ENCODE peak calls at places on chromosome 16, in five cellular contexts. R is HCT116, W is IMR-90, X is ascending aorta, O is heart right ventricle. E is an unnamed sample.

GRCh38 chr16:84196727-84197486 is 6.0 kb downstream of the ADAD2 start:
- DNase-seq in W (no peak), R (no peak), X (no peak), O (no peak), E (no peak)

GRCh38 chr16:1389762-1390161 is 24.7 kb downstream of the UNKL start:
- DNase-seq in X (no peak), O (no peak), R (no peak), W (no peak), E (no peak)

GRCh38 chr16:78962457-78962929 is 638.0 kb downstream of the MAF start:
- DNase-seq in O (no peak), R (no peak), W (no peak), X (no peak), E (no peak)

GRCh38 chr16:50152386-50152806 is 710 bp upstream of the TENT4B start:
- DNase-seq in X (no peak), W (no peak), O (no peak), R (no peak), E (no peak)

GRCh38 chr16:10576390-10577304 is 3.8 kb downstream of the EMP2 start:
- DNase-seq in X (no peak), O (no peak), R (no peak), W (peak; percentile 30), E (no peak)

GRCh38 chr16:76583466-76583865 is 306.3 kb downstream of the CNTNAP4 start:
- DNase-seq in W (no peak), R (no peak), X (no peak), O (peak; percentile 12), E (no peak)

GRCh38 chr16:67184453-67185002 is 765 bp upstream of the MATCAP1 start:
- DNase-seq in X (no peak), R (no peak), O (peak; percentile 40), W (no peak), E (no peak)

GRCh38 chr16:49834496-49835009 is 21.4 kb downstream of the ZNF423 start:
- DNase-seq in X (peak; percentile 54), R (no peak), O (peak; percentile 80), W (no peak), E (no peak)

GRCh38 chr16:30839523-30840227 is 52.7 kb upstream of the ZNF629 start:
- DNase-seq in O (no peak), X (no peak), R (no peak), W (no peak), E (no peak)

GRCh38 chr16:1809281-1809801 is 15.8 kb upstream of the IGFALS start:
- DNase-seq in O (no peak), W (no peak), X (no peak), R (no peak), E (no peak)

GRCh38 chr16:71846443-71846842 is 667 bp downstream of the ATXN1L start:
- DNase-seq in R (no peak), W (no peak), X (no peak), O (no peak), E (no peak)

GRCh38 chr16:69906838-69907301 is 44.3 kb upstream of the CLEC18A start:
- DNase-seq in R (no peak), O (no peak), X (no peak), W (peak; percentile 96), E (peak; percentile 80)

GRCh38 chr16:749010-749409 is 8.2 kb upstream of the CIAO3 start:
- DNase-seq in W (peak; percentile 81), X (no peak), O (no peak), R (no peak), E (peak; percentile 87)

GRCh38 chr16:49129935-49130334 is 151.7 kb downstream of the CBLN1 start:
- DNase-seq in R (no peak), X (no peak), O (no peak), W (no peak), E (no peak)

GRCh38 chr16:19168173-19169080 is at the start of gene SYT17:
- DNase-seq in R (no peak), X (no peak), W (no peak), O (peak; percentile 43), E (no peak)

GRCh38 chr16:88999457-89000206 is 22.6 kb upstream of the CBFA2T3 start:
- DNase-seq in W (no peak), R (no peak), X (no peak), O (no peak), E (no peak)
- H3K4me3 ChIP-seq in W (no peak overlapping the region), R (no peak overlapping the region), X (no peak overlapping the region), O (no peak overlapping the region), E (no peak overlapping the region)

GRCh38 chr16:62194828-62195227 is 158.6 kb upstream of the CDH8 start:
- DNase-seq in X (no peak), W (no peak), O (no peak), R (no peak), E (no peak)
- TF ChIP-seq CTCF in X (no peak), W (no peak), O (no peak), R (no peak), E (peak; percentile 20)

DNA sequence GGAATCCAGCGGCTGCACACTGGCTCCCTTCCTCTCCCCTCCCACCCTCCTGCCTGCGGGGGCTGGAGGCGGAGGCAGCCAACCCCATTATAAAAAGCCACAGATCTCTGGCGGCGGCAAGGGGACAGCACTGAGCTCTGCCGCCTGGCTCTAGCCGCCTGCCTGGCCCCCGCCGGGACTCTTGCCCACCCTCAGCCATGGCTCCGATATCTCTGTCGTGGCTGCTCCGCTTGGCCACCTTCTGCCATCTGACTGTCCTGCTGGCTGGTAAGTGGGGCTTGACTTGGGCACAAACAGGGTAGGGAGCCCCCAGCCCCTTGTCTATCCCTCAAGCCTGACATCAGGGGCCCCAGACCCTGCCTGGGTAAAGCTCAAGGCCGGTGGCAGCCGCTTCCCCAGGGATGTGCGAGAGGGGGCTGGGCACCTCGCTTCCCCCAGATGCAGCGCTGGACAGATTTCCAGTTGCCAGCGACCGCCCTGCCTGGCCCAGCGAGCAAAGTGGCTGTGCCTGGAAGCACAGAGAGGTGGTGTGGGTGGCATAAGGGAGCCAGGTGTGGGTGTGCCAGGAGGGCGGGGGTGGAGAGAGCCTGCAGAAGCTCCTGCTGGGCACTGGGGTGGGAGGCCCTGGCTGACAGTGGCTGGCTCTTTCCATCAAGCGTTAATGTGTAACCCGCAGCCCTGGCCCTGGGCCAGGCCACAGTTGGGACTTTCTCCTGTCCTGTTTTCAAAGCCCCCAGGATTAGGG is at the start of gene CX3CL1:
- DNase-seq in W (peak; percentile 39), O (peak; percentile 64), R (no peak), X (no peak), E (no peak)
- H3K4me3 ChIP-seq in W (no peak within 1 kb of the TSS), O (peak within 1 kb of the TSS; percentile 70), R (no peak within 1 kb of the TSS), X (peak within 1 kb of the TSS; percentile 76), E (no peak within 1 kb of the TSS)

GRCh38 chr16:55294947-55295346 is 29.1 kb upstream of the IRX6 start:
- DNase-seq in W (no peak), R (no peak), X (no peak), O (peak; percentile 18), E (peak; percentile 8)

GRCh38 chr16:55292491-55292890 is 31.5 kb upstream of the IRX6 start:
- DNase-seq in W (no peak), X (no peak), R (no peak), O (no peak), E (no peak)

GRCh38 chr16:55297062-55297909 is 26.7 kb upstream of the IRX6 start:
- DNase-seq in W (peak; percentile 14), X (no peak), R (no peak), O (no peak), E (no peak)

GRCh38 chr16:55291847-55292246 is 32.2 kb upstream of the IRX6 start:
- DNase-seq in X (no peak), W (no peak), R (no peak), O (no peak), E (no peak)

GRCh38 chr16:55294129-55294528 is 29.9 kb upstream of the IRX6 start:
- DNase-seq in O (no peak), W (no peak), R (no peak), X (no peak), E (no peak)
- TF ChIP-seq CTCF in O (no peak), W (no peak), R (no peak), X (no peak), E (peak; percentile 15)

DNA sequence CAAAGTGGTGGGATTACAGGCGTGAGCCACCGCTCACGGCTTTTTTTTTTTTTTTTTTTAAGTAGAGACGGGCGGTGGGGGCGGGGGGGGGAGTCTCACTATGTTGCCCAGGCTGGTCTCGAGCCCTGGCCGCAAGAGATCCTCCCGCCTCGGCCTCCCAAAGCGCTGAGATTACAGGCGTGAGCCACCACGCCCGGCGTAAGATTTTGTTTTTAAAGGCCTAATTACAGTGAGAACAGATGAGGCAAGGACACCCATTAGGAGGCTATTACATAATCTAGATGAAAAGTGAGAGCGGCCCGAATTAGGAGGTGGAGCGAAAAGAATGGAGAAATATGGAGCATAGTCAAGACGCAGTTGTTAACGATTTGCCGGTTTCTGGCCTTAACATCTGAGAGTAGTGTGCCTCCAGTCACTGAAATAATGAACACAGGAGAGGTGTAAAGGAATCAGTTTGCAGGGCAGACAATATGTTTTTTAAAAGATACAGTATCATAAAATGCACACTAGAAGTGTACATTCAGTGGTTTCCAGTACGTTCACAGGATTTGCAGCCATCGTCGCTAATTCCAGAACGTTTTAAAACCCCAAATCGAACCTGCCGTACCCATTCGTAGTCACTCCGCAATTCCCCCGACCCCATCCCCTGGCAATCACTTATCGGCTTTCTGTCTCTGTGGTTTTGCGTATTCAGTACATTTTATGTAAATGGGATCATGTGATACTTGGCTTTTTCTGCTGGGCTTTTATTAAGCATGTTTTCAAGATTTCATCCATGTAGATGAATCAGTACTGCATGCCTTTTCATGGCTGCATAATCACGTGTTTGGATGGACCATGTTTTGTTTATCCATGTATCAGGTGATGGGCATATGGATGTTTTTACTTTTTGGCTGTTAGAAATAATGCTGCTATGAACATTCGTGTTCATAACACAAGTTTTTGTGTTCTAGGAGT is 1.4 kb upstream of the SLX4 start:
- DNase-seq in O (no peak), R (no peak), W (no peak), X (no peak), E (no peak)
- H3K4me3 ChIP-seq in O (peak overlapping the region; percentile 94), R (peak overlapping the region; percentile 97), W (peak overlapping the region; percentile 81), X (peak overlapping the region; percentile 76), E (peak overlapping the region; percentile 71)

GRCh38 chr16:12819126-12820117 is 15.7 kb upstream of the CPPED1 start:
- DNase-seq in W (peak; percentile 36), O (peak; percentile 77), X (no peak), R (peak; percentile 50), E (no peak)
- TF ChIP-seq CTCF in W (peak; percentile 81), O (peak; percentile 77), X (peak; percentile 62), R (peak; percentile 73), E (peak; percentile 85)

E was measured in AG09309.